ENCODE peak calls at places on chromosomes 3 and 15, in six cellular contexts. Z is GM12891, V is K562, M is HepG2, J is GM12878, A is H1. Y is an unnamed sample.

GRCh38 chr3:193686665-193687506 is 93.9 kb downstream of the OPA1 start:
- DNase-seq in A (no peak), M (no peak), J (no peak), V (no peak), Z (no peak), Y (no peak)

GRCh38 chr3:24129549-24129948 is 184.5 kb downstream of the NR1D2 start:
- DNase-seq in V (no peak), J (no peak), Z (no peak), M (no peak), A (no peak), Y (no peak)

GRCh38 chr3:97996988-97997387 is 24.8 kb upstream of the RIOX2 start:
- DNase-seq in M (no peak), J (no peak), V (no peak), Z (no peak), A (no peak), Y (no peak)

GRCh38 chr15:60423540-60423939 is 25.8 kb upstream of the ANXA2 start:
- DNase-seq in A (no peak), M (peak; percentile 44), J (no peak), V (no peak), Z (no peak), Y (no peak)

GRCh38 chr3:150265305-150265704 is 142.8 kb upstream of the TSC22D2 start:
- DNase-seq in Z (no peak), V (no peak), M (no peak), A (no peak), J (no peak), Y (no peak)

GRCh38 chr3:17258823-17259436 is 374.2 kb downstream of the PLCL2 start:
- DNase-seq in A (no peak), V (peak; percentile 41), Z (peak; percentile 7), M (peak; percentile 14), J (no peak), Y (no peak)

GRCh38 chr3:17094551-17094950 is 209.8 kb downstream of the PLCL2 start:
- DNase-seq in A (no peak), Z (no peak), J (no peak), V (no peak), M (no peak), Y (no peak)

GRCh38 chr15:79640206-79640605 is 208.1 kb downstream of the MINAR1 start:
- DNase-seq in Z (no peak), J (no peak), M (peak; percentile 7), A (no peak), V (no peak), Y (no peak)

GRCh38 chr3:160531311-160531710 is 34.1 kb downstream of the KPNA4 start:
- DNase-seq in Z (no peak), J (no peak), M (no peak), A (no peak), V (no peak), Y (no peak)

GRCh38 chr3:52210550-52211046 is 12.6 kb downstream of the ALAS1 start:
- DNase-seq in Z (no peak), V (no peak), A (no peak), J (no peak), M (peak; percentile 96), Y (no peak)

GRCh38 chr3:13353936-13354542 is 66.1 kb downstream of the NUP210 start:
- DNase-seq in A (no peak), V (peak; percentile 40), M (no peak), J (no peak), Z (no peak), Y (no peak)

GRCh38 chr3:107001635-107002034 is 375.6 kb upstream of the CCDC54 start:
- DNase-seq in V (no peak), M (no peak), A (no peak), Z (no peak), J (no peak), Y (no peak)

GRCh38 chr15:58755956-58756355 is 6.4 kb upstream of the ADAM10 start:
- DNase-seq in V (no peak), Z (no peak), M (no peak), J (no peak), A (no peak), Y (no peak)

GRCh38 chr3:27728195-27729087 is 6.3 kb upstream of the EOMES start:
- DNase-seq in M (peak; percentile 29), V (peak; percentile 42), A (peak; percentile 88), J (no peak), Z (no peak), Y (no peak)
- TF ChIP-seq POLR2AphosphoS5 in M (no peak), V (no peak), A (no peak), J (no peak), Z (no peak), Y (no peak)

GRCh38 chr15:80929689-80930088 is 59.9 kb downstream of the MESD start:
- DNase-seq in M (no peak), A (no peak), Z (no peak), J (no peak), V (peak; percentile 33), Y (no peak)

GRCh38 chr15:80931721-80932609 is 57.7 kb downstream of the MESD start:
- DNase-seq in M (no peak), Z (no peak), A (no peak), J (no peak), V (no peak), Y (no peak)

GRCh38 chr15:80926126-80926525 is 63.5 kb downstream of the MESD start:
- DNase-seq in A (no peak), M (no peak), J (no peak), V (no peak), Z (no peak), Y (no peak)

GRCh38 chr15:80931191-80931590 is 58.4 kb downstream of the MESD start:
- DNase-seq in A (no peak), M (no peak), Z (no peak), J (no peak), V (no peak), Y (no peak)

DNA sequence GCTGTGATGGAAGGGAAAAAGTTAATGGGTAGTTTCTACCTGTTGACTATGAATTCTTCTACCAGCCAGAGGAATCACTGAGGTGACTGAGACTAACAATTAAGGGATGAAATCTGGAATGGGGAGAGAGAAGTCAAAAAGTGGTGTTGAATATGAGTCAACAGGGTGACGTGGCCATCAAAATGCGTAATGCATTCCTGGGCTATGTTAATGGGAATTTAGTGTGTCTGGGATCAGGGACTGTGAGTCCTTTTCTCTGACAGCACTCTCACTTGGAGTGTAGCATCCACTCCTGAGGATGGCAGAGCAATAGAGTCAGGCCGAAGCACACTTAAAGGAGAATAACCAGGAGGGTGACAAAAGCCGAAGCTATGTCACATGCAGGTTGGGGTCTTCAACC is 60.4 kb downstream of the MESD start:
- DNase-seq in J (no peak), M (no peak), Z (no peak), A (no peak), V (no peak), Y (no peak)
- TF ChIP-seq TAF1 in J (no peak), M (no peak), Z (no peak), A (no peak), V (no peak), Y (no peak)

GRCh38 chr15:29822100-29822684 is at the start of gene TJP1:
- DNase-seq in A (peak; percentile 86), J (no peak), V (peak; percentile 87), M (peak; percentile 39), Z (no peak), Y (no peak)

GRCh38 chr15:29825205-29825604 is 2.9 kb upstream of the TJP1 start:
- DNase-seq in A (no peak), M (no peak), Z (no peak), V (no peak), J (peak; percentile 17), Y (no peak)

GRCh38 chr15:29820802-29821160 is 1.5 kb downstream of the TJP1 start:
- DNase-seq in Z (no peak), M (no peak), J (no peak), A (no peak), V (no peak), Y (no peak)

GRCh38 chr15:29821416-29822099 is 710 bp downstream of the TJP1 start:
- DNase-seq in A (peak; percentile 79), M (peak; percentile 74), Z (no peak), V (peak; percentile 67), J (no peak), Y (no peak)

GRCh38 chr15:29822685-29823459 is 604 bp upstream of the TJP1 start:
- DNase-seq in A (no peak), V (no peak), J (no peak), M (peak; percentile 66), Z (no peak), Y (no peak)
- TF ChIP-seq POLR2A in A (no peak), V (no peak), J (no peak), M (no peak), Z (no peak), Y (no peak)

GRCh38 chr15:37093480-37094410 is 6.6 kb downstream of the MEIS2 start:
- DNase-seq in V (no peak), M (no peak), Z (no peak), J (no peak), A (no peak), Y (no peak)
- TF ChIP-seq POLR2AphosphoS5 in V (no peak), M (no peak), Z (no peak), J (no peak), A (no peak), Y (no peak)

DNA sequence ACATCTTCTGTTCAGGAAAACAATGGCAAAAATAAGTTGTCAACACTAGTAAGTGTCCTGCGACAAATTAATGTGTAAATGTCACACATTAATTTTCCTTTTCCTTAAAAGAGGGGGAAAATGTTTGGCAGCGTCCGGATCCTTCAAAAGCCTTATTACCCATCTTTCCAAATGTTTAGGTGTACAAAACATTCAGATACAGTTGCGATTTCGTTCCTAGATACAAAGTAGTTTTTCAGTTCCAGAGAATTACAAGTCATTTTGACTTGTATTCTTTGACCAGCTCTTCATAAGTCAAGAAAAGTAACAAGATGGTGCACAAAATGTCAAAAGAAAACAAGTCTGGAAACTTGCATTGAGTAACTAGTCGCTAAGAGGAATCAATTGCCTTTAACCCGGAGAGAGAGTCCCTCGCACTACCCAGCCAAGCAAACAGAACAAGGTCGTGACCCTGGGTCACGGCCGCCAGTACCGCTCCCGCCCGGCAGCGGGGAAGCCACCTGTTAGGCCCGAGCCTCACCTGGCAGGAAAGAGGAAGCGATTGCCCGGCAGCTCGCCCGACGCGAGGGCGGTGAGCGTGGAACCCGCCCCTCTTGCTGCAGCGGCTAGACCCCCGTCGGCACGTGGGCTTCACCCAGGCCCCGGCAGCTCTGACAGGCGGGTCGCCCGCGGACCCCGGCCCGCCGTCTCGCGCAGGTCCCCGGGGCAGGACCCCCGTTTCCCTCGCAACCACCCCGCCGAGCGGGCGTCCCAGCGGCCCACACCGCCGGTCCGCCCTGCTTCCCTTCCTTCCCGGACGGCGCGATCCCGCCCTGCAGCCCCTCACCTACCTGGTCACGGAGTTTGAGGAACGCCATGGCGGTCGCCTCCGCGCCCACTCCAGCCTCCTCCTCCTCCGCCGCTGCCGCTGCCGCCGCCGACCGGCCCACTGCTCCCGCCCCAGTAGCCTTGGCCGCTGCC is 61.0 kb upstream of the ANKRD28 start:
- DNase-seq in Z (peak; percentile 52), V (peak; percentile 50), M (peak; percentile 77), A (peak; percentile 79), J (peak; percentile 26), Y (peak; percentile 53)
- TF ChIP-seq TAF1 in Z (peak; percentile 18), V (no peak), M (no peak), A (peak; percentile 46), J (no peak), Y (no peak)

GRCh38 chr3:43894176-43895049 is 203.7 kb downstream of the ABHD5 start:
- DNase-seq in Z (no peak), V (peak; percentile 63), A (peak; percentile 75), J (no peak), M (no peak), Y (peak; percentile 34)
- TF ChIP-seq POLR2A in Z (no peak), V (no peak), A (no peak), J (no peak), M (no peak), Y (no peak)